ENCODE peak calls at places on chromosomes 16 and 17, in seven cellular contexts. Q is ascending aorta, D is lung, I is mucosa of descending colon, M is body of pancreas, R is ovary, J is SK-N-SH. U is an unnamed sample.

GRCh38 chr17:75240394-75241142 is 20.8 kb downstream of the GGA3 start:
- DNase-seq in Q (no peak), D (no peak), I (no peak), M (no peak), R (no peak), J (peak; percentile 83), U (no peak)

GRCh38 chr17:65811043-65811442 is 249.6 kb upstream of the AXIN2 start:
- DNase-seq in Q (no peak), D (no peak), I (no peak), M (no peak), R (no peak), J (no peak), U (no peak)

GRCh38 chr16:80719573-80719972 is 84.8 kb downstream of the CDYL2 start:
- DNase-seq in Q (no peak), D (no peak), I (no peak), M (no peak), R (no peak), J (no peak), U (no peak)

GRCh38 chr17:77422104-77422782 is 281.5 kb downstream of the SEC14L1 start:
- DNase-seq in Q (no peak), D (no peak), I (no peak), M (no peak), R (no peak), J (no peak), U (no peak)

GRCh38 chr17:77271421-77271820 is 130.7 kb downstream of the SEC14L1 start:
- DNase-seq in Q (no peak), D (no peak), I (no peak), M (no peak), R (no peak), J (no peak), U (no peak)

GRCh38 chr16:86568677-86569623 is 2.3 kb downstream of the FOXC2 start:
- DNase-seq in Q (no peak), D (no peak), I (no peak), M (no peak), R (no peak), J (no peak), U (no peak)

GRCh38 chr17:34146440-34147043 is 108.5 kb upstream of the CCL2 start:
- DNase-seq in Q (no peak), D (peak; percentile 48), I (no peak), M (peak; percentile 74), R (no peak), J (peak; percentile 64), U (peak; percentile 41)

GRCh38 chr17:70868134-70868533 is 698.8 kb downstream of the KCNJ2 start:
- DNase-seq in Q (no peak), D (no peak), I (no peak), M (no peak), R (no peak), J (no peak), U (no peak)

GRCh38 chr16:52470601-52471000 is 76.3 kb downstream of the TOX3 start:
- DNase-seq in Q (no peak), D (no peak), I (no peak), M (no peak), R (no peak), J (no peak), U (no peak)

GRCh38 chr16:10736926-10737625 is 6.6 kb upstream of the NUBP1 start:
- DNase-seq in Q (peak; percentile 80), D (peak; percentile 72), I (no peak), M (peak; percentile 78), R (peak; percentile 74), J (peak; percentile 70), U (no peak)

GRCh38 chr17:65841116-65841515 is 279.7 kb upstream of the AXIN2 start:
- DNase-seq in Q (no peak), D (no peak), I (no peak), M (no peak), R (no peak), J (no peak), U (no peak)

GRCh38 chr17:79897243-79898063 is 58.2 kb upstream of the CBX4 start:
- DNase-seq in Q (no peak), D (no peak), I (no peak), M (no peak), R (no peak), J (no peak), U (no peak)

GRCh38 chr17:82315703-82316358 is 1.6 kb downstream of the CD7 start:
- DNase-seq in Q (no peak), D (no peak), I (no peak), M (no peak), R (no peak), J (no peak), U (no peak)

GRCh38 chr16:6684076-6684673 is 648.5 kb upstream of the RBFOX1 start:
- DNase-seq in Q (no peak), D (no peak), I (no peak), M (peak; percentile 6), R (no peak), J (peak; percentile 36), U (no peak)

GRCh38 chr17:17675925-17676534 is 5.2 kb upstream of the RAI1 start:
- DNase-seq in Q (no peak), D (no peak), I (peak; percentile 43), M (no peak), R (no peak), J (no peak), U (no peak)

GRCh38 chr16:22126037-22126558 is 33.8 kb downstream of the VWA3A start:
- DNase-seq in Q (no peak), D (no peak), I (no peak), M (no peak), R (no peak), J (no peak), U (no peak)

GRCh38 chr17:15967706-15968399 is 22.9 kb downstream of the ADORA2B start:
- DNase-seq in Q (no peak), D (no peak), I (no peak), M (no peak), R (no peak), J (no peak), U (no peak)

GRCh38 chr16:58501242-58502131 is 1.5 kb downstream of the NDRG4 start:
- DNase-seq in Q (no peak), D (no peak), I (no peak), M (peak; percentile 85), R (peak; percentile 64), J (peak; percentile 90), U (no peak)

GRCh38 chr17:43846221-43846712 is 709 bp upstream of the CD300LG start:
- DNase-seq in Q (peak; percentile 92), D (peak; percentile 86), I (peak; percentile 75), M (peak; percentile 84), R (peak; percentile 82), J (peak; percentile 93), U (peak; percentile 85)

GRCh38 chr16:57993452-57993851 is 7.0 kb downstream of the ZNF319 start:
- DNase-seq in Q (no peak), D (no peak), I (no peak), M (peak; percentile 56), R (no peak), J (no peak), U (no peak)

GRCh38 chr17:67013891-67014290 is 30.5 kb upstream of the CACNG1 start:
- DNase-seq in Q (no peak), D (no peak), I (no peak), M (no peak), R (no peak), J (no peak), U (no peak)

GRCh38 chr17:48989100-48989499 is 8.1 kb upstream of the IGF2BP1 start:
- DNase-seq in Q (no peak), D (no peak), I (no peak), M (no peak), R (no peak), J (no peak), U (no peak)

GRCh38 chr16:87012954-87013938 is 303.9 kb downstream of the C16orf95 start:
- DNase-seq in Q (no peak), D (no peak), I (no peak), M (no peak), R (peak; percentile 28), J (peak; percentile 30), U (no peak)

GRCh38 chr17:48894886-48895285 is 2.3 kb downstream of the ATP5MC1 start:
- DNase-seq in Q (no peak), D (no peak), I (no peak), M (no peak), R (no peak), J (no peak), U (no peak)

GRCh38 chr17:59361916-59362810 is 30.7 kb downstream of the YPEL2 start:
- DNase-seq in Q (no peak), D (no peak), I (no peak), M (no peak), R (no peak), J (no peak), U (no peak)

GRCh38 chr17:45646288-45646988 is 137.7 kb upstream of the CRHR1 start:
- DNase-seq in Q (no peak), D (no peak), I (no peak), M (no peak), R (no peak), J (no peak), U (no peak)

GRCh38 chr17:45649796-45650195 is 134.3 kb upstream of the CRHR1 start:
- DNase-seq in Q (no peak), D (no peak), I (no peak), M (no peak), R (no peak), J (no peak), U (no peak)

GRCh38 chr17:45651145-45651713 is 132.9 kb upstream of the CRHR1 start:
- DNase-seq in Q (no peak), D (no peak), I (no peak), M (no peak), R (no peak), J (no peak), U (no peak)

GRCh38 chr17:45650601-45651000 is 133.5 kb upstream of the CRHR1 start:
- DNase-seq in Q (no peak), D (no peak), I (no peak), M (no peak), R (no peak), J (no peak), U (no peak)

GRCh38 chr17:45648642-45649041 is 135.5 kb upstream of the CRHR1 start:
- DNase-seq in Q (no peak), D (no peak), I (no peak), M (no peak), R (no peak), J (peak; percentile 26), U (no peak)
- TF ChIP-seq CTCF in Q (no peak), D (no peak), I (no peak), M (no peak), R (no peak), J (peak; percentile 28), U (no peak)

GRCh38 chr16:56662357-56663354 is 4.9 kb downstream of the MT1F start:
- DNase-seq in Q (no peak), D (no peak), I (no peak), M (no peak), R (no peak), J (no peak), U (no peak)
- H3K4me3 ChIP-seq in Q (peak overlapping the region; percentile 31), D (no peak overlapping the region), I (no peak overlapping the region), M (no peak overlapping the region), R (no peak overlapping the region), J (no peak overlapping the region), U (peak overlapping the region; percentile 46)

GRCh38 chr17:64496348-64496785 is 487 bp downstream of the POLG2 start:
- DNase-seq in Q (no peak), D (no peak), I (no peak), M (no peak), R (no peak), J (no peak), U (peak; percentile 80)
- TF ChIP-seq CTCF in Q (no peak), D (no peak), I (no peak), M (no peak), R (no peak), J (no peak), U (no peak)

GRCh38 chr16:85360323-85361277 is 248.3 kb upstream of the CIBAR2 start:
- DNase-seq in Q (no peak), D (peak; percentile 45), I (peak; percentile 86), M (peak; percentile 88), R (no peak), J (peak; percentile 88), U (no peak)
- H3K4me3 ChIP-seq in Q (no peak overlapping the region), D (no peak overlapping the region), I (no peak overlapping the region), M (no peak overlapping the region), R (no peak overlapping the region), J (no peak overlapping the region), U (no peak overlapping the region)

GRCh38 chr17:61317779-61318178 is 81.9 kb upstream of the TBX2 start:
- DNase-seq in Q (no peak), D (no peak), I (no peak), M (no peak), R (no peak), J (no peak), U (no peak)
- TF ChIP-seq CTCF in Q (no peak), D (no peak), I (no peak), M (no peak), R (no peak), J (no peak), U (no peak)